ENCODE peak calls at places on chromosome 7, in ten cellular contexts. X is tibial artery, L is GM12865, S is stomach, V is spleen, Y is Caco-2, H is AG04449, R is ovary, B is testis, E is GM06990. O is an unnamed sample.

GRCh38 chr7:74507538-74508319 is 54.0 kb downstream of the GTF2IRD1 start:
- DNase-seq in B (no peak), E (no peak), V (no peak), H (no peak), R (no peak), Y (no peak), L (no peak), S (no peak), X (no peak), O (no peak)

GRCh38 chr7:122528879-122529481 is 169.9 kb downstream of the RNF133 start:
- DNase-seq in R (no peak), B (no peak), H (no peak), E (no peak), X (no peak), S (no peak), Y (no peak), V (no peak), L (peak), O (peak)

GRCh38 chr7:46059308-46060020 is 138.4 kb upstream of the IGFBP3 start:
- DNase-seq in L (no peak), X (peak), V (no peak), R (no peak), Y (no peak), S (no peak), B (peak), H (no peak), E (no peak), O (no peak)

GRCh38 chr7:98296833-98297232 is 15.3 kb downstream of the BRI3 start:
- DNase-seq in X (no peak), L (no peak), V (no peak), H (no peak), E (no peak), R (no peak), Y (no peak), S (no peak), B (no peak), O (no peak)

GRCh38 chr7:87445897-87446296 is 29.6 kb downstream of the ABCB4 start:
- DNase-seq in Y (no peak), S (no peak), B (no peak), X (no peak), H (no peak), R (no peak), L (peak), E (peak), V (no peak), O (no peak)

GRCh38 chr7:24290004-24290641 is 6.1 kb downstream of the NPY start:
- DNase-seq in V (no peak), H (no peak), X (no peak), R (no peak), Y (peak), S (no peak), B (peak), E (peak), L (peak), O (no peak)

GRCh38 chr7:85030893-85031292 is 156.0 kb downstream of the SEMA3D start:
- DNase-seq in B (no peak), H (peak), X (no peak), L (peak), Y (no peak), S (no peak), R (no peak), E (no peak), V (no peak), O (peak)

GRCh38 chr7:106068986-106069385 is 43.1 kb downstream of the SYPL1 start:
- DNase-seq in E (no peak), Y (no peak), H (no peak), V (no peak), B (no peak), X (no peak), L (no peak), S (no peak), R (no peak), O (no peak)

GRCh38 chr7:2299131-2299829 is 15.0 kb downstream of the SNX8 start:
- DNase-seq in B (no peak), S (no peak), X (no peak), Y (no peak), R (no peak), H (no peak), E (peak), V (no peak), L (peak), O (no peak)

GRCh38 chr7:74006451-74007259 is 21.3 kb upstream of the ELN start:
- DNase-seq in V (no peak), S (peak), R (no peak), L (no peak), Y (no peak), X (no peak), E (no peak), B (peak), H (no peak), O (no peak)

GRCh38 chr7:120842131-120842621 is 15.8 kb downstream of the TSPAN12 start:
- DNase-seq in E (no peak), B (no peak), V (no peak), L (no peak), H (no peak), X (no peak), R (no peak), Y (no peak), S (peak), O (no peak)

GRCh38 chr7:22156205-22156604 is 200.7 kb downstream of the RAPGEF5 start:
- DNase-seq in R (no peak), H (no peak), B (no peak), L (no peak), S (no peak), Y (no peak), X (no peak), V (no peak), E (no peak), O (no peak)

GRCh38 chr7:73999664-74000420 is 28.1 kb upstream of the ELN start:
- DNase-seq in L (no peak), S (peak), E (no peak), V (no peak), B (peak), H (peak), Y (no peak), R (peak), X (peak), O (no peak)

GRCh38 chr7:35549781-35550180 is 145.2 kb downstream of the HERPUD2 start:
- DNase-seq in L (no peak), X (no peak), V (peak), S (no peak), H (no peak), Y (no peak), E (no peak), B (no peak), R (no peak), O (no peak)

GRCh38 chr7:101563198-101563901 is 65.7 kb downstream of the MYL10 start:
- DNase-seq in X (peak), Y (peak), R (no peak), L (no peak), B (no peak), S (no peak), E (no peak), V (no peak), H (no peak), O (no peak)

GRCh38 chr7:47379629-47380324 is 202.1 kb downstream of the TNS3 start:
- DNase-seq in R (peak), V (peak), B (peak), Y (no peak), H (no peak), X (peak), E (no peak), L (no peak), S (peak), O (peak)

GRCh38 chr7:96481831-96482230 is 159.9 kb upstream of the SLC25A13 start:
- DNase-seq in X (no peak), S (no peak), H (peak), Y (no peak), R (no peak), E (no peak), L (no peak), V (no peak), B (no peak), O (no peak)

GRCh38 chr7:55774327-55775050 is 88.1 kb downstream of the SEPTIN14 start:
- DNase-seq in L (no peak), X (no peak), B (peak), H (no peak), R (no peak), V (no peak), S (no peak), E (no peak), Y (no peak), O (no peak)

GRCh38 chr7:155739538-155740140 is 72.6 kb downstream of the SHH start:
- DNase-seq in B (no peak), E (no peak), L (no peak), S (no peak), H (no peak), R (no peak), V (no peak), X (no peak), Y (no peak), O (no peak)

GRCh38 chr7:142583424-142583823 is 165.8 kb upstream of the PRSS1 start:
- DNase-seq in L (peak), H (peak), Y (no peak), S (no peak), R (no peak), B (no peak), V (no peak), X (no peak), E (peak), O (peak)

GRCh38 chr7:135333196-135333595 is 99.6 kb downstream of the STRA8 start:
- DNase-seq in E (no peak), X (no peak), H (no peak), S (no peak), Y (no peak), L (no peak), R (no peak), V (no peak), B (no peak), O (no peak)

GRCh38 chr7:47576909-47577255 is 5.0 kb downstream of the TNS3 start:
- DNase-seq in Y (no peak), X (no peak), R (no peak), H (no peak), L (no peak), E (no peak), S (peak), B (no peak), V (no peak), O (no peak)

GRCh38 chr7:1121476-1121875 is 33.6 kb downstream of the GPER1 start:
- DNase-seq in S (no peak), E (no peak), V (no peak), H (no peak), R (no peak), X (no peak), Y (peak), B (no peak), L (no peak), O (no peak)

GRCh38 chr7:8190121-8190895 is 71.7 kb downstream of the ICA1 start:
- DNase-seq in R (peak), B (peak), X (no peak), S (peak), H (no peak), Y (no peak), V (no peak), E (peak), L (peak), O (peak)

GRCh38 chr7:148153611-148154010 is 437.0 kb upstream of the C7orf33 start:
- DNase-seq in E (no peak), B (peak), X (no peak), V (peak), H (no peak), R (peak), S (peak), L (no peak), Y (no peak), O (no peak)

GRCh38 chr7:92155108-92155755 is 21.0 kb upstream of the CYP51A1 start:
- DNase-seq in E (no peak), R (no peak), Y (no peak), X (no peak), B (no peak), V (no peak), S (no peak), H (no peak), L (no peak), O (no peak)

GRCh38 chr7:27117687-27118491 is 12.7 kb downstream of the HOXA4 start:
- DNase-seq in L (no peak), B (no peak), R (no peak), V (no peak), S (no peak), Y (no peak), E (no peak), H (no peak), X (no peak), O (no peak)

GRCh38 chr7:44769381-44770209 is 20.9 kb downstream of the ZMIZ2 start:
- DNase-seq in H (no peak), B (no peak), E (peak), Y (no peak), X (no peak), R (no peak), V (no peak), S (no peak), L (peak), O (no peak)
- H3K4me3 ChIP-seq in H (no peak), B (no peak), E (no peak), Y (no peak), X (peak), R (no peak), V (peak), S (no peak), L (no peak), O (no peak)

GRCh38 chr7:44846816-44847508 is 925 bp downstream of the H2AZ2 start:
- DNase-seq in X (no peak), E (no peak), H (no peak), R (no peak), V (no peak), L (no peak), Y (no peak), S (no peak), B (no peak), O (no peak)

GRCh38 chr7:44845476-44845875 is 2.4 kb downstream of the H2AZ2 start:
- DNase-seq in L (no peak), Y (no peak), B (no peak), V (no peak), H (no peak), R (no peak), E (no peak), X (no peak), S (no peak), O (no peak)

GRCh38 chr7:44847509-44847919 is 373 bp downstream of the H2AZ2 start:
- DNase-seq in V (peak), H (no peak), X (peak), L (peak), B (peak), Y (peak), E (peak), R (peak), S (peak), O (peak)

GRCh38 chr7:44849277-44850210 is 1.7 kb upstream of the H2AZ2 start:
- DNase-seq in V (no peak), S (no peak), R (no peak), X (no peak), B (no peak), E (no peak), L (no peak), H (peak), Y (no peak), O (no peak)

GRCh38 chr7:44847920-44848634 is at the start of gene H2AZ2:
- DNase-seq in S (peak), V (peak), H (peak), L (peak), Y (peak), E (peak), X (peak), R (peak), B (peak), O (peak)
- TF ChIP-seq CTCF in S (no peak), V (peak), H (no peak), L (no peak), Y (no peak), E (no peak), X (peak), R (no peak), B (no peak), O (no peak)

GRCh38 chr7:131284702-131285419 is 42.8 kb upstream of the MKLN1 start:
- DNase-seq in V (no peak), H (no peak), L (no peak), Y (no peak), E (no peak), B (peak), X (peak), S (peak), R (peak), O (no peak)
- H3K4me3 ChIP-seq in V (no peak), H (no peak), L (no peak), Y (no peak), E (no peak), B (no peak), X (peak), S (no peak), R (no peak), O (no peak)

DNA sequence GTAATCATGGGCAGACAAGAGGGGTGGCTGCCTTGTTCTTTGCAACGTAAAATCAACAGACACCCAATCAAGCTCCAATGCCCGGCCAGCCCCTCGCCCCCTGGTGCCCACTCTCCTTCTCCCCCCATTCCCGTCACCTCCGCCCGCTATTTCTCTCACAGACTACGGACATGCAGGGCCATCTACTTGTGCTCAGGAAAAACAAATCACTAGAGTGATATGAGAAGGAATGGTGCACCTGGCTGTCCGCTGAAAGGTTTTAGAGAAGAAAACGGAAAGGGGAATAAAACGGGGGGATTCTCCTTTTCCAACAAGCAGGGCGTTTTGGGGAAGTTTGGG is 392 bp downstream of the GRM8 start:
- DNase-seq in R (no peak), L (no peak), Y (no peak), H (no peak), B (no peak), V (no peak), X (no peak), E (no peak), S (no peak), O (no peak)
- TF ChIP-seq CTCF in R (no peak), L (no peak), Y (no peak), H (no peak), B (no peak), V (no peak), X (no peak), E (no peak), S (no peak), O (no peak)

DNA sequence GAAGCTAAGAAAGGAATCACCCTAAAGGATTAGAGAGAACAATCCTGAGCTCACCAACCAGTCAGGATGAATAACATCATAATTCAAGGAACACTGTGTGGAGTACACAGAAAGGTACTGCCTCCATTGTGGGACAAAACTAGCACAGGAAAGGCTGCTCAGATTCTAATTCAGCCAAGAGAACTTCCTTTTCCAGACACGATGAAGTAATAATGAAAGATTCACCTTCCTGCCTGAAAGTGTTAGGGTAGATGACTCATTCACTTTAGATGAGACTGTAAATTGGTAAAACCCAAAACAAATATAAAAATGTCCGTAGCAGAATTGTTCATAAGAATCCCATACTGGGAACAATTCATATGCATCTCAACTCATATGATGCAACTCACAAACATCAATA is 167.2 kb downstream of the CDC14C start:
- DNase-seq in B (no peak), E (no peak), H (no peak), X (no peak), V (no peak), L (peak), Y (no peak), S (no peak), R (no peak), O (no peak)
- H3K4me3 ChIP-seq in B (no peak), E (no peak), H (no peak), X (no peak), V (no peak), L (no peak), Y (no peak), S (no peak), R (no peak), O (no peak)

GRCh38 chr7:100049441-100050291 is at the start of gene ZSCAN21:
- DNase-seq in E (peak), S (peak), V (peak), H (no peak), R (peak), L (peak), Y (peak), B (peak), X (peak), O (peak)
- TF ChIP-seq CTCF in E (peak), S (no peak), V (peak), H (peak), R (peak), L (peak), Y (peak), B (no peak), X (no peak), O (no peak)

DNA sequence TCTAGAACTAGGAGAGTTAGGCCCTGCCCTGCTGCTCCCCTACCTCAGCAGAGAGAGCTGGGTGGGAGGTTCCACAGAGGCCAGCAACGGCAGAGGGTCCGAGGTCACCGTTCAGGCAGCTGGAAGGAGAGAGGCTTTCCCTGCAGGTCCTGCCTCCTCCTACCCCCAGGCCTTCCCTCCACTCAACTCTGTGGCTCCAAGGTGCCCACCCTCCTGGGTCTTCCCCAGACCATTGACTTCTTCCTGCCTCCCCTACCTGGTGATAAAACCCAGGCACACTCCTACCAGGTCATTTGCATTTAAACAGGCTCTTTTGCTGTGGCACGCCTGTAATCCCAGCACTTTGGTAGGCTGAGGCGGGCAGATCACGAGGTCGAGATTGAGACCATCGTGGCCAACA is 515.3 kb upstream of the FOXK1 start:
- DNase-seq in B (no peak), V (no peak), H (no peak), S (no peak), E (no peak), L (no peak), R (no peak), X (no peak), Y (no peak), O (no peak)
- H3K4me3 ChIP-seq in B (no peak), V (no peak), H (no peak), S (no peak), E (no peak), L (no peak), R (no peak), X (no peak), Y (no peak), O (no peak)

DNA sequence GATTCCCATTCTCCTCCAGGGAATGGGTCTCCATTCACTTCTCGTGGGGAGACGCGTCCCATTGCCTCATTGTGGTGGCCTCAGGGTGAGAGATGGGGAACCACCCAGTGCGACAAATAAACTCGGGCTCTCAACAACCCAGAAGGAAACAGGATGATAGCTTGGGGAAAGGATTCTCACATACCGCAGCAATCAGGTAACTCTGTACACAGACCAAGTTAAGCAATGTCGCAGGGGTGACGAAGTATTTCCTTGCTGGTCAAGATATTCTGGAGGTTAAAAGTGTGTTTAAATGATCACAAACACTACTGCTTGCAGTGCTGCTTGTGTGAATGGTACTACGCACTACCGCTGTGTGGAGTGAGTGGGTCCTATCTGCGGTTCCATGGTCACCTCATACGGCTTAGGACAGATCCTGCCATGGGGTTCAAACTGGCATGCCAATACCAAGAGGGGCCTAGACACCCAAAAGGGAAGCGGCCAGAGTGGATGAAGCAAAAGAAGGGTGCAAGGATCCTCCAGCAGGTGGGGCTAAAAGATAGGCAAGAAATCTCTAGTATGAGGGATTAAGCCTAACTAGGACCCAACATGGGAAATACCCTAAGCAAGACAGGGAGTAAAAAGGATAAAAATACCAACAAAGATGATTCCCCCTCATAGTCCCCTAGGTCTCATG is 143.8 kb upstream of the TMEM106B start:
- DNase-seq in B (peak), L (peak), X (no peak), E (peak), V (no peak), S (peak), H (peak), R (peak), Y (peak), O (peak)
- TF ChIP-seq CTCF in B (no peak), L (peak), X (peak), E (peak), V (peak), S (no peak), H (peak), R (no peak), Y (peak), O (peak)

O was measured in HFF-Myc.